ENCODE peak calls at places on chromosomes 12 and 14, in four cellular contexts. Q, Y, W and V are unnamed samples. For H3K36me3, the result is how much of the 10 kb centered on the place peaks cover.

GRCh38 chr14:21840765-21841164 is 167.1 kb upstream of the OR4E1 start:
- DNase-seq in W (no peak), Y (no peak), Q (no peak), V (no peak)

GRCh38 chr12:100545092-100545491 is 28.4 kb upstream of the GAS2L3 start:
- DNase-seq in W (no peak), Q (no peak), Y (no peak), V (no peak)

GRCh38 chr12:114274131-114274530 is 131.8 kb downstream of the TBX5 start:
- DNase-seq in Q (no peak), Y (no peak), W (no peak), V (no peak)

GRCh38 chr12:129844662-129845061 is 59.2 kb downstream of the TMEM132D start:
- DNase-seq in Q (no peak), W (no peak), Y (no peak), V (no peak)

GRCh38 chr14:93231129-93231979 is 24.3 kb downstream of the UBR7 start:
- DNase-seq in Q (no peak), Y (no peak), W (no peak), V (no peak)

GRCh38 chr12:97616936-97617335 is 154.3 kb downstream of the RMST start:
- DNase-seq in W (no peak), Y (no peak), Q (no peak), V (no peak)

GRCh38 chr12:104925501-104925900 is 32.6 kb downstream of the SLC41A2 start:
- DNase-seq in Y (no peak), W (no peak), Q (no peak), V (no peak)

GRCh38 chr12:47736877-47737676 is 11.8 kb upstream of the ENDOU start:
- DNase-seq in Q (no peak), Y (no peak), W (no peak), V (peak)

GRCh38 chr14:72476657-72477499 is 417.0 kb downstream of the DPF3 start:
- DNase-seq in Y (peak), Q (no peak), W (peak), V (no peak)

GRCh38 chr14:72480465-72481243 is 413.2 kb downstream of the DPF3 start:
- DNase-seq in W (no peak), Y (peak), Q (no peak), V (peak)

GRCh38 chr14:72479471-72479931 is 414.4 kb downstream of the DPF3 start:
- DNase-seq in Y (peak), Q (no peak), W (no peak), V (peak)

GRCh38 chr14:72472845-72473244 is 421.1 kb downstream of the DPF3 start:
- DNase-seq in W (no peak), Q (no peak), Y (no peak), V (no peak)

DNA sequence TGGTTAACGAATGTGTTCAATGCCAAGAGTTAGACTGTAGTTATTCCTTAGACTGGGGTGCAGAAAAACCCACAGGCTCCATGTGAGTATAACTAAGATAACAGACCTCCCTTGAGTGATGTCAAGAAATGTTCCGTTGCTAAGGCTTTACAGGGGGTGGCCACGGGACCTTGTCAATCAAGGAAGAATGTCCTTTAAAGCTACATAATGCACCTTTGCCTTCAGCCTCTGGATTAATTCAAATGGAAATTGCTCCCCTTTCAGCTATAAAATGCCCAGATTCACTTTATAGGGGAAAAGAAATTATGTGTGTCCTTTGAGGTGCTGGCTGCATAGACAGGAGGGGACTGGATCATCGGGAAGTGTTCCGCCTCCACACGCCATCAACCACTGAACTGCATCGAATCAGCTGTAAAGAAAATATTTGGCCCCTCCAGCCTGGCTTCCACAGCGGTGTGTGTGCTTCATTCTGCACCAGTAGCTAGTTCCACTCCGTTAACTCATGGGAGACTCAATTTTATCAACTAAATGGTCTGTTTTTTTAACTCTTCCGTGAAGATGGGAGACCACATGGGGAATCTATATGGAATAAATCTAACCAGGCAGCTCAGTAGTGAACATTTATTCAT is 415.4 kb downstream of the DPF3 start:
- DNase-seq in Y (no peak), Q (no peak), W (no peak), V (no peak)
- TF ChIP-seq HDAC2 in Y (no peak), Q (no peak), W (no peak), V (no peak)

GRCh38 chr12:132068250-132068649 is 75.9 kb downstream of the DDX51 start:
- DNase-seq in Q (no peak), Y (no peak), W (no peak), V (no peak)
- H3K36me3 ChIP-seq in Q (under half), Y (under half), W (under half), V (half or more)

DNA sequence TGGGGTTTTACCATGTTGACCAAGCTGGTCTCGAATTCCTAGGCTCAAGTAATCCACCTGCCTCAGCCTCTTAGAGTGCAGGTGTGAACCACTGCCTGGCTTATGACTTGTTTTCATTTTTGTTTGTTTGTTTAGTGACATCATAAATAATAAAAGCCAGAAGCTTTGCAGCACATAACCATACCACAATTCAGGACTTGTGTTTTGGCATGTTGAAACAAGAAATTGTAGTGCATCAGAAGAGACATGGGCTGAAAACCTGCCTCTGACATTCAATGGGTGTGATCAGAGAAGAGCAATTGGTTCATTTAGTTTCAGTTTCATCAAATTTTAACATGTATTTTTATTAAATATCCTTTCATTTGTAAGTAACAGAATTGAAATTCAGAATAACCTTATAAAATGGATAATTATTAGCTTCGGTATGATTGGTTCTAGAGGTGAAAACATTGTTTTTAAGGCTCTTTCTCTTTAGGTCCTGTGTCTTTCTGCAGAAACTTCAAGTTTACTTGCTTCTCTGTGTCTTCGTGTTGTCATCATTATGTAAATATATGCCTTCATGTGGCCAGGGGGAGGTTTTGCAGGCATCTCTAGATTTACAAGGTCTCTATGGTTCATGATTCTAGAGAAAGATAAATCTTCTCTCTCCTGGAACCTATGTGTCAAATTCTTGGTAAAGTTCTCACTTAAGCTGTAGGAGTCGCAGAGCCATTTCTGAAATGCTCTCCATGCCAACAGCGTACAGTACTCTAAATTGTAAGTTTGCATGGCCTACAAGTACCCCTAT is 312.0 kb downstream of the KCNC2 start:
- DNase-seq in W (no peak), Q (no peak), Y (no peak), V (no peak)
- TF ChIP-seq HDAC2 in W (no peak), Q (no peak), Y (no peak), V (no peak)

GRCh38 chr12:6538420-6539275 is 4.3 kb downstream of the GAPDH start:
- DNase-seq in W (no peak), Q (peak), Y (no peak), V (peak)
- H3K36me3 ChIP-seq in W (under half), Q (under half), Y (under half), V (under half)

DNA sequence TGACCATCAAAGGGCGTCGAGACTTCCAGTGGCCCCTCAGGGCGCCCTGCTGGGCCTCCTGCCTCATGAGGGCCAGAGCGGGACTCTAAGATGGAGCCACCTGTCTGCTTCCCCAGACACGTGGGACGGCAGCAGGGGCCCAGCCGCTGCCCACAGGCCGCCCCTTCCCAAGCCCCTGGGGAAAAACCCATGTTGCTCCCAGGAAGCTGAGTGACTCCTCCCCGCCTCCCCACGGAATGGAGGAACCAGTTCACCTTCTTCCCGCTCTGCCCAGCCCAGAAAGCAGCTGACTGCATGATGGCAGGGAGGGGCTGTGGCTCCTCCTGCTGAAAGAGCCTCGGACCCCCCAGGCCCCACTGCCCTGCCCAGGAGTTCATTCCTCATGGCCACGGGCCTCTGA is 14.9 kb downstream of the RAB35 start:
- DNase-seq in Y (no peak), W (no peak), Q (no peak), V (no peak)
- TF ChIP-seq HDAC2 in Y (no peak), W (no peak), Q (no peak), V (no peak)